ENCODE peak calls at places on chromosomes 1 and 21, in seven cellular contexts. I is upper lobe of right lung, C is cardiac muscle cell, P is tibial artery, Y is heart left ventricle, E is astrocyte of the spinal cord, M is fibroblast of the aortic adventitia. V is an unnamed sample.

GRCh38 chr21:8991968-8992621 is 1529.3 kb upstream of the TPTE start:
- DNase-seq in I (no peak), C (no peak), P (no peak), Y (no peak), E (no peak), M (no peak), V (peak)

GRCh38 chr1:248114890-248115289 is 19.9 kb downstream of the OR2L13 start:
- DNase-seq in I (no peak), C (no peak), P (no peak), Y (no peak), E (no peak), M (no peak), V (no peak)

GRCh38 chr1:207223162-207223561 is 98.3 kb upstream of the CD55 start:
- DNase-seq in I (no peak), C (no peak), P (no peak), Y (no peak), E (no peak), M (no peak), V (no peak)

GRCh38 chr1:31408788-31409318 is 4.2 kb upstream of the SERINC2 start:
- DNase-seq in I (no peak), C (no peak), P (no peak), Y (no peak), E (no peak), M (no peak), V (no peak)

GRCh38 chr1:177770096-177770495 is 199.8 kb downstream of the SEC16B start:
- DNase-seq in I (no peak), C (no peak), P (no peak), Y (no peak), E (no peak), M (no peak), V (no peak)

GRCh38 chr1:116694524-116694923 is 27.0 kb upstream of the IGSF3 start:
- DNase-seq in I (no peak), C (no peak), P (peak), Y (no peak), E (no peak), M (peak), V (no peak)

GRCh38 chr1:44084998-44085675 is 33.5 kb upstream of the KLF17 start:
- DNase-seq in I (no peak), C (no peak), P (no peak), Y (no peak), E (peak), M (peak), V (no peak)

GRCh38 chr1:66403031-66403731 is 130.8 kb upstream of the SGIP1 start:
- DNase-seq in I (no peak), C (no peak), P (no peak), Y (no peak), E (no peak), M (peak), V (no peak)

GRCh38 chr1:70449049-70449448 is 38.0 kb downstream of the CTH start:
- DNase-seq in I (no peak), C (no peak), P (no peak), Y (no peak), E (no peak), M (no peak), V (no peak)

GRCh38 chr21:20519076-20519475 is 479.1 kb upstream of the NCAM2 start:
- DNase-seq in I (no peak), C (no peak), P (no peak), Y (no peak), E (no peak), M (no peak), V (no peak)

GRCh38 chr1:163161841-163162240 is 40.9 kb downstream of the RGS5 start:
- DNase-seq in I (no peak), C (no peak), P (no peak), Y (no peak), E (no peak), M (no peak), V (no peak)

GRCh38 chr1:225635649-225636048 is 17.3 kb downstream of the ENAH start:
- DNase-seq in I (no peak), C (no peak), P (no peak), Y (no peak), E (no peak), M (peak), V (no peak)

DNA sequence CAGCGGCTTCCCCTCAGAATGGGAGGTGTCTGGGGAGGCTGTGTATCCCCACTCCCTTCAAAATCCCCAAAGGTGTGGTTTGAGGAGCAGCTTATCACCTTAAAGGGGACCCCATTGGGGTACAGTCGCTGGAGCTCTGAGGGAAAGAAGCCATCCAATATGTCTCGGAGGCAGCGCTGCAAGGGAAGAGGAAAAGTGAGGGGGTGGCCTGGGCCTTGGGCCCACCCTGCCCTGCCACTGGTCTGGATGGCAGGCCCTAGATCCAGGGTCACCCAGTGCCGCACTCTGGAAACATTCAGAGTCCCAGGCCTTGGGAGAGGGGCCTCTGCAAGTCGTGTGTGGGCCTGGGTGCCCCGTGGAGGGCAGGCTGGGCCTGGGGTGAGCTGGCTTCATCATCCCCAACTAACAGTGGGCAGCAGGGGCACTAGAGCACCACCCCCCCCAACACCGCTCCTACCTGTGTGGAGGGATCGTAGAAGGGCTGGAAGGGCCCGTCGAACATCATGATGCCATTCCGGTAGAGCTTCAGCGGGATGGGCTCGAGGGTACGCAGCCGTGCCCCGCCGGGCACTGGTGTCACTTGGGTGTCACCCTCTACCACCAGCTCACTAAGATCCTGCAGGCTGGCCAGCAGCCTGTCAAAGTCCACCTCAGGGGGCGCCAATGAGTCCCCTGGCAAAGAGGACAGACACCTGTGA is 5.6 kb downstream of the SH3BGRL3 start:
- DNase-seq in I (no peak), C (peak), P (no peak), Y (no peak), E (no peak), M (no peak), V (peak)
- TF ChIP-seq CTCF in I (peak), C (peak), P (no peak), Y (peak), E (peak), M (peak), V (peak)

DNA sequence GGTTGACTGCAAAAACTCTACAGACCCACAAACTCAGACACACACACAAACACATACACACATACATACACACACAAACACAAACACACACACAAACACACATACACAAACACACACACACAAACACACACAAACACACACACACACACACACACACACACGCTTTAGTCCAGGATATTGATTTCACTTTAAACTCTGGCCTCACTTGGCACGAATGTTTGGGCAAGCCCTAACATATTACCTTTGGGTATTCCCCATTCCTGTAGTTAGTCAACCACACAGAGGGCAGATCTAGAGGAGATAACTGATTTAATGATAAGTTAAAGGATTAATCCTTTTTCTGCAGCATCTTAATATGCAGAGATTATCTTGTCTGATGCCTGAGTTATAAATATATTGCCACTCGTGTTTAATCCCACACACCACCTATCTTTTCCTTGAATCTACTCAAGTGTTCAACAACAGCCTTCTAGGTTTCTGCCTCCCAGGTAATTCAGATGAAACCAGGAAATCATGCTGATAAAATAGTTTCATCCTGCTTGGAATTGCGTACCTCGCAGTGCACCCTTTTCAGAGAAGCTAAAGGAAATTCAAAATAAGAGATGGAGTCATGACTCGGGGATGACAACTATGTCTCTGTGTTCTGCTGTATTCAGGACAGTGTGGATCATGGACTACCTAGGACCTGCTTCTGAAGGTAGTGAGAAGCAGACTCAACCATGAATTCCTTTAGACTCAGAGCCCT is 14.5 kb upstream of the RUNX1 start:
- DNase-seq in I (no peak), C (no peak), P (no peak), Y (no peak), E (no peak), M (no peak), V (no peak)
- TF ChIP-seq CTCF in I (no peak), C (no peak), P (no peak), Y (no peak), E (no peak), M (no peak), V (no peak)

DNA sequence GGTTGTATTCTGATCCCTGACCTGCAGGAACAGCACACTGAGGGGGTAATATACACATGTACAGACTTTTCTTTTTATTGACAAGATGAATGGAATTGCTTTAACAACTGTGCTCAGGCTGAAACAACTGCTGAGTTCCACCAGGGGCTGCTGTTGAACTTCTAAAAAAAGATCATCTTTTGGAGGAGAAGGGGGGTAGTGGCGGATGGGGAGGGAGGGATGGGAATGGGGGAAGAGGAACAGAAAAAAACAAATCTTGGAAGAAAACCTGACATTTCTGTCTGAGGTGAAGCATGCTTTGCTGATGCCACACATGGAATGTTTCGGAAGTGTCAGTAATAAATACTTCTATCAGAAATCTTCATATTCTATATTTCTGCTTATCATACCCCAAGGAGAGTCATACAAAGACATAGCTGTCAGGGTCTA is 75.0 kb downstream of the RWDD3 start:
- DNase-seq in I (no peak), C (peak), P (no peak), Y (no peak), E (peak), M (peak), V (no peak)
- TF ChIP-seq CTCF in I (peak), C (peak), P (peak), Y (peak), E (peak), M (peak), V (peak)

GRCh38 chr1:25809929-25810328 is 9.8 kb upstream of the MTFR1L start:
- DNase-seq in I (no peak), C (no peak), P (no peak), Y (peak), E (no peak), M (no peak), V (no peak)

GRCh38 chr1:25811384-25812082 is 8.2 kb upstream of the MTFR1L start:
- DNase-seq in I (peak), C (no peak), P (no peak), Y (no peak), E (no peak), M (no peak), V (no peak)

GRCh38 chr1:25808481-25809244 is 8.7 kb downstream of the SELENON start:
- DNase-seq in I (no peak), C (no peak), P (peak), Y (peak), E (no peak), M (no peak), V (no peak)

GRCh38 chr1:25809283-25809926 is 9.4 kb downstream of the SELENON start:
- DNase-seq in I (peak), C (no peak), P (peak), Y (peak), E (no peak), M (no peak), V (no peak)

DNA sequence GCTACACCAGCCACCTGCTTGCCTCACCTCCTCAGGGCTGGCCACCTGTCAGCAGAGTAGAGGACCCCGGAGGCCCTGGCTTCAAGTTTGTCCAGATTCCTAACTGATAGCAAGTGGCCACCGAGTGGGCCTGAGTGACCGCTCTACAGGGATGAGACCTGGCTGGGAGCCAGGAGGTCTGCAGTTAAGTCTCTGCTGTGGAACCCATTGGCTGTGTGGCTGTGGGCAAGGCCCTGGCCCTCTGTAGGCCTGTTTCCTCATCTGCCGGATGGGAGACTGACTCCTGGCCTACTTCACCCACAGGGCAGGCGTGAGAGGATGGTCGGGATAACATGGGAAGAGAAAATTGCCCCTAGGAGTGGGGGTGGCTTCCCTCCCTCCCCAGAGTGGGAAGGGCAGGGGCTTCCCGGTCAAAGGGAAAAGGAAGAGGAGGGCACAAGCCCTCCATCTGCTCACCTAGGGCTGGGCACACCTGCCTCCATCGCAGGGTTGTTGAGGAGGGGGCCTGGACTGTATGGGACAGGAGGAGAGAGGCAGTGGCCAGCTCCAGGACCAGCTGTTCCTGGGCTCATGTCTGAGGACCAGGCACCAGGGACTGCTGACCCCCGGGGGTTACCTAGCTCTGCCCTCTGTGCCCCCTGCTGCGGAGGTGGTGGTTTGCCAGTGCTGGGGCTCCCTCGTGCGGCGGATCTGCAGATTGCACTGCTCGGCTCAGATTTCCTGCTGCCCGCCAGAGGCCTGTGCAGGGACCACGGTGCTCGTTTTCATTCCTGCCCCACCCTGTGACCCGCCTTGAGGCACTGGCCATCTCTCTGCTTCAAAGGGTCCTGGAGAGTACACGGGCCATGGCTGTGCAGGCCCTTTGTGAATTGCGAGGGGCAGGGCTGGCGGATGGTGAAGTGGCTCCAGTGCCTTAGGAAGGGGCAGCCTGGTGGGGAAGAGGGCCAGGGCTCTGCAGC is 9.1 kb upstream of the MTFR1L start:
- DNase-seq in I (peak), C (peak), P (peak), Y (peak), E (peak), M (peak), V (peak)
- TF ChIP-seq CTCF in I (peak), C (peak), P (peak), Y (peak), E (peak), M (peak), V (peak)

GRCh38 chr1:181153634-181153961 is 65.1 kb downstream of the IER5 start:
- DNase-seq in I (no peak), C (no peak), P (no peak), Y (no peak), E (no peak), M (no peak), V (no peak)

GRCh38 chr1:181151378-181152326 is 63.2 kb downstream of the IER5 start:
- DNase-seq in I (no peak), C (no peak), P (no peak), Y (no peak), E (no peak), M (no peak), V (no peak)

GRCh38 chr1:181155339-181155738 is 66.8 kb downstream of the IER5 start:
- DNase-seq in I (no peak), C (no peak), P (no peak), Y (no peak), E (no peak), M (no peak), V (no peak)

GRCh38 chr1:181150842-181151241 is 62.3 kb downstream of the IER5 start:
- DNase-seq in I (no peak), C (no peak), P (no peak), Y (no peak), E (no peak), M (no peak), V (no peak)

GRCh38 chr1:181152892-181153633 is 64.6 kb downstream of the IER5 start:
- DNase-seq in I (peak), C (peak), P (peak), Y (peak), E (peak), M (peak), V (peak)
- TF ChIP-seq CTCF in I (peak), C (peak), P (peak), Y (peak), E (peak), M (peak), V (peak)

GRCh38 chr1:85230305-85230977 is 29.0 kb downstream of the C1orf52 start:
- DNase-seq in I (no peak), C (no peak), P (no peak), Y (no peak), E (no peak), M (no peak), V (no peak)
- TF ChIP-seq CTCF in I (peak), C (peak), P (no peak), Y (no peak), E (peak), M (peak), V (peak)

V was measured in GM13977.